ENCODE peak calls at places on chromosomes 11 and 22, in nine cellular contexts. K is HepG2, D is heart left ventricle, G is neural progenitor cell, Q is stomach, C is AG09319, P is glutamatergic neuron, X is tibial artery, S is Panc1. L is an unnamed sample.

GRCh38 chr11:35853871-35854270 is 90.0 kb upstream of the LDLRAD3 start:
- DNase-seq in P (no peak), X (no peak), C (no peak), G (no peak), S (no peak), D (no peak), Q (no peak), K (no peak), L (no peak)

GRCh38 chr11:14384338-14384737 is 25.4 kb upstream of the RRAS2 start:
- DNase-seq in D (no peak), X (no peak), C (peak; percentile 79), S (no peak), P (no peak), G (no peak), K (no peak), Q (no peak), L (no peak)

GRCh38 chr22:23769321-23769965 is 1.7 kb upstream of the CHCHD10 start:
- DNase-seq in D (no peak), P (no peak), Q (no peak), S (no peak), C (no peak), G (no peak), X (no peak), K (no peak), L (no peak)

GRCh38 chr11:1221848-1222311 is 986 bp upstream of the MUC5B start:
- DNase-seq in G (no peak), S (no peak), X (peak; percentile 59), P (peak; percentile 9), Q (no peak), C (no peak), D (no peak), K (no peak), L (no peak)

GRCh38 chr11:2295971-2296912 is 5.5 kb downstream of the C11orf21 start:
- DNase-seq in P (no peak), K (no peak), Q (no peak), C (no peak), X (peak; percentile 32), G (no peak), S (no peak), D (peak; percentile 4), L (peak; percentile 9)

GRCh38 chr11:73520358-73521061 is 77.4 kb downstream of the FAM168A start:
- DNase-seq in S (no peak), D (no peak), C (no peak), P (no peak), X (no peak), K (no peak), G (no peak), Q (no peak), L (no peak)

GRCh38 chr22:43996170-43996980 is 27.7 kb upstream of the PARVB start:
- DNase-seq in X (peak; percentile 72), C (no peak), P (no peak), K (no peak), G (no peak), S (no peak), Q (peak; percentile 59), D (peak; percentile 58), L (peak; percentile 42)

GRCh38 chr11:75024764-75025211 is 36.1 kb downstream of the NEU3 start:
- DNase-seq in X (no peak), G (no peak), C (no peak), Q (no peak), K (no peak), D (no peak), S (no peak), P (no peak), L (no peak)

GRCh38 chr11:64305075-64305690 is at the start of gene ESRRA:
- DNase-seq in Q (peak; percentile 100), S (peak; percentile 96), G (peak; percentile 100), D (peak; percentile 100), C (peak; percentile 93), P (peak; percentile 100), K (peak; percentile 97), X (peak; percentile 100), L (peak; percentile 99)

GRCh38 chr22:35510481-35510934 is 30.1 kb upstream of the RASD2 start:
- DNase-seq in Q (no peak), G (no peak), X (no peak), D (no peak), C (no peak), P (no peak), S (no peak), K (no peak), L (no peak)

GRCh38 chr11:45285931-45286632 is at the start of gene SYT13:
- DNase-seq in D (no peak), K (no peak), C (no peak), S (no peak), Q (peak; percentile 78), P (peak; percentile 72), G (peak; percentile 90), X (no peak), L (no peak)

GRCh38 chr11:63998558-63999348 is 12.5 kb downstream of the OTUB1 start:
- DNase-seq in P (peak; percentile 55), Q (peak; percentile 65), X (no peak), D (no peak), C (no peak), G (peak; percentile 69), K (no peak), S (no peak), L (no peak)

GRCh38 chr11:9231848-9232177 is 33.3 kb downstream of the DENND5A start:
- DNase-seq in Q (no peak), C (no peak), D (no peak), S (no peak), P (no peak), X (no peak), G (no peak), K (no peak), L (no peak)

GRCh38 chr11:114377612-114378267 is 22.6 kb downstream of the C11orf71 start:
- DNase-seq in K (no peak), D (no peak), C (peak; percentile 82), G (no peak), Q (no peak), P (no peak), S (no peak), X (no peak), L (no peak)

GRCh38 chr11:65912840-65913239 is 6.0 kb downstream of the C11orf68 start:
- DNase-seq in X (no peak), C (peak; percentile 56), K (no peak), Q (no peak), D (no peak), P (no peak), S (no peak), G (no peak), L (no peak)

DNA sequence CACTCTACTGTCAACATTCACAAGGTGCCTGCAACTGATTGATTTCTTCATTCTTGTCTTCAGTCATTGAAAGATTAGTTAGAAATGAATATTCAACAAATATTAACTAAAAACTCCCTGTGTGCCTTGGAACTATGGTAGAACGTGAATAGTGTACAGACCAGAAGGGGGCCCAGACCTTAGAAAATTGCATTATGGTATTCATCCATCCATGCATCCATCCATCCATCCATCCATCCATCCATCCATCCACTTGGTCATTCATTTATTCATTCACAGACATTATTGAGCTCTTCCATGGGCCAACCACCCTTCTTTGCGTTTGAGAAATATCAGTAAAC is 10.2 kb upstream of the ACCSL start:
- DNase-seq in D (no peak), G (no peak), K (no peak), C (no peak), Q (no peak), S (no peak), P (no peak), X (no peak), L (no peak)
- TF ChIP-seq CTCF in D (no peak), G (peak; percentile 0), K (no peak), C (no peak), Q (no peak), S (peak; percentile 36), P (no peak), X (no peak), L (no peak)

GRCh38 chr11:124899376-124900145 is 1.9 kb upstream of the ROBO4 start:
- DNase-seq in D (no peak), K (no peak), S (no peak), X (peak; percentile 49), G (no peak), Q (no peak), C (no peak), P (no peak), L (no peak)
- TF ChIP-seq CTCF in D (no peak), K (peak; percentile 49), S (no peak), X (no peak), G (peak; percentile 29), Q (no peak), C (no peak), P (no peak), L (no peak)

DNA sequence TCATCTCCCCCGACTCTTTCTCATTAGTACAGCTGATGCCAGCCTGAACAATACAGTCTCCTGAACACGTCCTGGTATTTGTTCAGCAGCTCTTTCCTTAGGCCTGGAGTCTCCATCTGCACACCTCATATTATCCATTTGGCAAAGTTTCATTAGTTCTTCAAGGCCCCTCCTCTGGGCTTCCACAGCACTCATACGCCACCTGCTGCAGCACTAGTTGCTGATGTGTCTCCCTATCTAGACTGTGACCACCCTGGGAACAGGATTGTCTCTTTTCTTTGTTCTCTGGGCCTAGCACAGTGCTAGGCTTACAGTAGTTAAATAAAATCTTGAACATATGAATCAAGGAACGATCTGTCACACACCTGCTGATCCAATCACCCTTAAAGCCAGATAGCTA is 17.2 kb downstream of the DCHS1 start:
- DNase-seq in K (no peak), S (no peak), G (no peak), P (no peak), D (no peak), Q (no peak), X (no peak), C (no peak), L (no peak)
- TF ChIP-seq CTCF in K (peak; percentile 47), S (no peak), G (no peak), P (no peak), D (no peak), Q (no peak), X (no peak), C (no peak), L (no peak)

GRCh38 chr11:128098840-128099239 is 488.5 kb downstream of the ETS1 start:
- DNase-seq in G (no peak), C (no peak), D (no peak), P (no peak), K (no peak), X (no peak), Q (no peak), S (no peak), L (no peak)

GRCh38 chr11:128093689-128094088 is 493.7 kb downstream of the ETS1 start:
- DNase-seq in X (no peak), K (no peak), Q (no peak), P (no peak), G (no peak), S (no peak), D (no peak), C (no peak), L (no peak)

GRCh38 chr11:128089962-128090361 is 497.4 kb downstream of the ETS1 start:
- DNase-seq in G (no peak), S (no peak), P (no peak), X (no peak), K (no peak), C (no peak), Q (no peak), D (no peak), L (no peak)

DNA sequence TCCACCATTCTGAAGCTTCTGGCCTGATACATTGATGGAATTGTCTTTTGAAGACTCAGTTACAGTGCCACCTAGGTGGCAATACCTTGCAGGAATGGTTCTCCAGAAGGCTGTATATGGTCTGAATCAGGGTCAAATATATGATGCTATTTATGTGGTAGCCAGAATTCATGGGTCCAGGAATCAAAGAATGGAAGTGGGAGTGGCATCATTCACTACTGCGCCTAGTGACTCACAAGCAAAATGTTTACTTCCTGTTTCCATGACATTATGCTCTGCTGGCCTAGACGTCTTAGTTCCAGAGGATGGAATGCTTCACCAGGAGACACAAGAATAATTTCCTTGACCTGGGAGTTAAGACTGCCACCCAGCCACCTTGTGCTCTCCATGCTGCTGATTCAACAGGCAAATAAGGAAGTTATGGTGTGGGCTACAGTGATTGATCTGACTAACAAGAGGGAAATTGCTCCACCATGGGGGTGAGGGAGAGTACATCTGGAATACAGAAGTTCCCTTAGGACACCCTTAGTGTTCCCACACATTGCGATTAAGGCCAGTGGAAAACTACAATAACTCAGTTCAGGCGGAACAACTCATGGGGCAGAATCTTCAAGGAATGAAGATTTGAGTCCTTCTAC is 491.8 kb downstream of the ETS1 start:
- DNase-seq in P (no peak), G (no peak), C (peak; percentile 24), S (peak; percentile 2), Q (no peak), D (no peak), K (no peak), X (no peak), L (no peak)
- TF ChIP-seq CTCF in P (no peak), G (no peak), C (no peak), S (peak; percentile 25), Q (no peak), D (no peak), K (no peak), X (no peak), L (no peak)

L was measured in natural killer cell.